ENCODE peak calls at places on chromosome 13, in eight cellular contexts. N is NCI-H510A treated with DMSO at 0.1 percent for 48 hours, Y is dermis blood vessel endothelial cell, F is choroid plexus epithelial cell, S is WTC11, V is fibroblast of mammary gland, I is mesothelial cell of epicardium, C is T-helper 2 cell. P is an unnamed sample.

GRCh38 chr13:90623318-90624011 is 724.0 kb upstream of the MIR17HG start:
- DNase-seq in V (no peak), N (no peak), Y (no peak), I (no peak), C (no peak), F (no peak), S (no peak), P (no peak)

GRCh38 chr13:19862511-19863313 is 737 bp downstream of the ZMYM5 start:
- DNase-seq in Y (peak), I (peak), F (peak), C (peak), S (peak), N (no peak), V (peak), P (peak)

GRCh38 chr13:50898338-50898737 is 11.3 kb upstream of the RNASEH2B start:
- DNase-seq in F (no peak), S (no peak), V (no peak), I (no peak), C (no peak), Y (no peak), N (no peak), P (no peak)

GRCh38 chr13:38607136-38607535 is 79.7 kb upstream of the FREM2 start:
- DNase-seq in N (no peak), C (no peak), Y (no peak), S (no peak), F (no peak), V (peak), I (no peak), P (no peak)

GRCh38 chr13:40028446-40028845 is 373.0 kb downstream of the COG6 start:
- DNase-seq in F (no peak), Y (no peak), N (no peak), S (no peak), C (no peak), V (no peak), I (no peak), P (no peak)

GRCh38 chr13:95676100-95676774 is 702 bp upstream of the DNAJC3 start:
- DNase-seq in C (no peak), Y (peak), F (peak), I (peak), V (peak), N (peak), S (no peak), P (peak)

GRCh38 chr13:110471156-110471832 is 90.2 kb downstream of the RAB20 start:
- DNase-seq in C (no peak), V (no peak), I (no peak), S (no peak), Y (no peak), N (no peak), F (peak), P (no peak)

GRCh38 chr13:94630858-94631257 is 29.2 kb downstream of the GPR180 start:
- DNase-seq in I (no peak), C (no peak), S (no peak), F (no peak), Y (no peak), V (no peak), N (no peak), P (no peak)

P was measured in endothelial cell of umbilical vein.